ENCODE peak calls at places on chromosome 10, in ten cellular contexts. B is HFFc6; D is upper lobe of right lung; Q is NCI-H2081; P is GM18507; Y is activated CD8-positive, alpha-beta memory T cell treated with anti-CD3 and anti-CD28 coated beads for 24 hours; T is neural progenitor cell; M is nucleus accumbens; U is SHP77; I is NCI-H345. L is an unnamed sample.

GRCh38 chr10:119783665-119784027 is 57.8 kb downstream of the INPP5F start:
- DNase-seq in B (no peak), D (no peak), Q (no peak), P (no peak), Y (no peak), T (no peak), M (no peak), U (no peak), I (no peak), L (no peak)

GRCh38 chr10:31961675-31962074 is 33.0 kb upstream of the ARHGAP12 start:
- DNase-seq in B (peak; percentile 93), D (no peak), Q (peak; percentile 42), P (peak; percentile 2), Y (no peak), T (no peak), M (no peak), U (no peak), I (peak; percentile 38), L (peak; percentile 49)

GRCh38 chr10:125564570-125564969 is 118.4 kb downstream of the TEX36 start:
- DNase-seq in B (no peak), D (no peak), Q (no peak), P (no peak), Y (no peak), T (no peak), M (no peak), U (no peak), I (no peak), L (no peak)

GRCh38 chr10:30095811-30096422 is 36.5 kb upstream of the JCAD start:
- DNase-seq in B (no peak), D (no peak), Q (no peak), P (no peak), Y (no peak), T (no peak), M (no peak), U (no peak), I (no peak), L (no peak)

GRCh38 chr10:79320785-79321493 is 26.3 kb upstream of the PPIF start:
- DNase-seq in B (peak; percentile 98), D (no peak), Q (no peak), P (no peak), Y (no peak), T (no peak), M (no peak), U (no peak), I (no peak), L (peak; percentile 85)

GRCh38 chr10:98577168-98577567 is 130.4 kb upstream of the HPS1 start:
- DNase-seq in B (no peak), D (no peak), Q (no peak), P (no peak), Y (no peak), T (no peak), M (no peak), U (no peak), I (no peak), L (no peak)

GRCh38 chr10:131964298-131964697 is 17.4 kb downstream of the BNIP3 start:
- DNase-seq in B (no peak), D (no peak), Q (no peak), P (no peak), Y (no peak), T (no peak), M (no peak), U (no peak), I (no peak), L (no peak)

GRCh38 chr10:86376852-86377796 is 10.5 kb upstream of the GRID1 start:
- DNase-seq in B (peak; percentile 43), D (peak; percentile 89), Q (peak; percentile 56), P (peak; percentile 80), Y (peak; percentile 98), T (peak; percentile 90), M (peak; percentile 59), U (peak; percentile 16), I (peak; percentile 62), L (peak; percentile 85)

GRCh38 chr10:43211431-43212042 is 55.3 kb downstream of the RASGEF1A start:
- DNase-seq in B (no peak), D (peak; percentile 44), Q (no peak), P (no peak), Y (no peak), T (no peak), M (no peak), U (no peak), I (no peak), L (no peak)

GRCh38 chr10:49606981-49607535 is 3.1 kb upstream of the SLC18A3 start:
- DNase-seq in B (peak; percentile 41), D (peak; percentile 89), Q (no peak), P (peak; percentile 56), Y (peak; percentile 85), T (peak; percentile 93), M (no peak), U (no peak), I (no peak), L (peak; percentile 89)

GRCh38 chr10:61900829-61901783 is at the start of gene ARID5B:
- DNase-seq in B (peak; percentile 51), D (no peak), Q (peak; percentile 73), P (no peak), Y (no peak), T (peak; percentile 79), M (peak; percentile 34), U (peak; percentile 49), I (peak; percentile 74), L (peak; percentile 52)

GRCh38 chr10:13612654-13613373 is 26.0 kb downstream of the PRPF18 start:
- DNase-seq in B (no peak), D (no peak), Q (no peak), P (no peak), Y (no peak), T (no peak), M (no peak), U (no peak), I (no peak), L (no peak)

GRCh38 chr10:73653701-73654100 is 2.1 kb downstream of the SYNPO2L start:
- DNase-seq in B (no peak), D (no peak), Q (no peak), P (no peak), Y (no peak), T (peak; percentile 29), M (no peak), U (peak; percentile 14), I (no peak), L (no peak)

GRCh38 chr10:19977097-19977521 is 160.9 kb downstream of the PLXDC2 start:
- DNase-seq in B (no peak), D (no peak), Q (no peak), P (no peak), Y (no peak), T (no peak), M (no peak), U (no peak), I (no peak), L (no peak)

GRCh38 chr10:49441488-49442476 is 45.9 kb upstream of the DRGX start:
- DNase-seq in B (no peak), D (no peak), Q (no peak), P (no peak), Y (no peak), T (no peak), M (no peak), U (no peak), I (no peak), L (no peak)

GRCh38 chr10:27225642-27226257 is 14.8 kb downstream of the ACBD5 start:
- DNase-seq in B (no peak), D (no peak), Q (no peak), P (no peak), Y (no peak), T (no peak), M (no peak), U (no peak), I (no peak), L (no peak)

GRCh38 chr10:10149899-10150298 is 867.8 kb upstream of the CELF2 start:
- DNase-seq in B (no peak), D (no peak), Q (no peak), P (no peak), Y (no peak), T (no peak), M (no peak), U (no peak), I (no peak), L (no peak)

GRCh38 chr10:4512557-4513286 is 313.3 kb upstream of the AKR1E2 start:
- DNase-seq in B (peak; percentile 57), D (no peak), Q (no peak), P (no peak), Y (no peak), T (peak; percentile 48), M (no peak), U (peak; percentile 3), I (no peak), L (peak; percentile 45)

GRCh38 chr10:7408494-7409044 is 2.3 kb downstream of the SFMBT2 start:
- DNase-seq in B (no peak), D (peak; percentile 84), Q (peak; percentile 51), P (no peak), Y (peak; percentile 85), T (peak; percentile 83), M (peak; percentile 62), U (peak; percentile 46), I (no peak), L (peak; percentile 32)

GRCh38 chr10:120988751-120989150 is 137.6 kb downstream of the WDR11 start:
- DNase-seq in B (no peak), D (no peak), Q (no peak), P (no peak), Y (no peak), T (no peak), M (no peak), U (no peak), I (no peak), L (no peak)

GRCh38 chr10:60760711-60761210 is 17.5 kb upstream of the CDK1 start:
- DNase-seq in B (no peak), D (no peak), Q (no peak), P (no peak), Y (no peak), T (no peak), M (no peak), U (no peak), I (peak; percentile 6), L (no peak)

GRCh38 chr10:51397695-51398094 is 301.7 kb downstream of the CSTF2T start:
- DNase-seq in B (peak; percentile 74), D (no peak), Q (peak; percentile 57), P (no peak), Y (no peak), T (no peak), M (no peak), U (no peak), I (no peak), L (peak; percentile 66)

GRCh38 chr10:87095241-87095945 is 387 bp downstream of the SHLD2 start:
- DNase-seq in B (peak; percentile 89), D (peak; percentile 95), Q (peak; percentile 59), P (peak; percentile 58), Y (peak; percentile 93), T (peak; percentile 87), M (peak; percentile 90), U (peak; percentile 27), I (peak; percentile 37), L (peak; percentile 79)

GRCh38 chr10:22988581-22989360 is 60.9 kb downstream of the ARMC3 start:
- DNase-seq in B (peak; percentile 35), D (no peak), Q (peak; percentile 63), P (peak; percentile 36), Y (peak; percentile 82), T (peak; percentile 81), M (peak; percentile 29), U (peak; percentile 50), I (peak; percentile 69), L (peak; percentile 50)

GRCh38 chr10:60139798-60140566 is 233.6 kb upstream of the CCDC6 start:
- DNase-seq in B (peak; percentile 16), D (no peak), Q (no peak), P (no peak), Y (no peak), T (peak; percentile 35), M (no peak), U (no peak), I (no peak), L (peak; percentile 45)

GRCh38 chr10:88879754-88880286 is at the start of gene STAMBPL1:
- DNase-seq in B (no peak), D (no peak), Q (peak; percentile 61), P (peak; percentile 43), Y (peak; percentile 89), T (no peak), M (peak; percentile 62), U (peak; percentile 46), I (peak; percentile 48), L (peak; percentile 24)

GRCh38 chr10:29681700-29682444 is 47.1 kb upstream of the SVIL start:
- DNase-seq in B (no peak), D (peak; percentile 77), Q (no peak), P (no peak), Y (peak; percentile 74), T (no peak), M (no peak), U (no peak), I (no peak), L (no peak)

GRCh38 chr10:104028146-104028545 is 57.5 kb downstream of the COL17A1 start:
- DNase-seq in B (peak; percentile 3), D (no peak), Q (no peak), P (no peak), Y (peak; percentile 51), T (peak; percentile 61), M (peak; percentile 39), U (no peak), I (peak; percentile 0), L (peak; percentile 31)